ENCODE peak calls at places on chromosomes 2 and 18, in seven cellular contexts. L, P, Y, O, A, N and E are unnamed samples.

GRCh38 chr2:118090387-118091139 is 2.3 kb downstream of the INSIG2 start:
- DNase-seq in L (no peak), P (no peak), Y (no peak), O (no peak), A (no peak), N (no peak), E (no peak)

GRCh38 chr2:168494190-168494711 is 38.2 kb downstream of the CERS6 start:
- DNase-seq in L (no peak), P (no peak), Y (no peak), O (no peak), A (no peak), N (no peak), E (peak; percentile 35)

GRCh38 chr2:146986161-146986560 is 858.7 kb upstream of the ACVR2A start:
- DNase-seq in L (no peak), P (no peak), Y (no peak), O (no peak), A (no peak), N (no peak), E (no peak)

GRCh38 chr18:48800479-48800876 is 150.3 kb downstream of the SMAD7 start:
- DNase-seq in L (no peak), P (no peak), Y (no peak), O (no peak), A (no peak), N (no peak), E (no peak)

GRCh38 chr2:238168196-238168815 is 9.5 kb downstream of the ERFE start:
- DNase-seq in L (no peak), P (no peak), Y (no peak), O (no peak), A (no peak), N (no peak), E (peak; percentile 82)

GRCh38 chr18:6242004-6242403 is 172.7 kb downstream of the L3MBTL4 start:
- DNase-seq in L (no peak), P (no peak), Y (no peak), O (no peak), A (no peak), N (no peak), E (no peak)

GRCh38 chr18:60506682-60507081 is 134.1 kb upstream of the MC4R start:
- DNase-seq in L (no peak), P (no peak), Y (no peak), O (no peak), A (no peak), N (no peak), E (no peak)

GRCh38 chr2:23460983-23461382 is 76.0 kb downstream of the KLHL29 start:
- DNase-seq in L (no peak), P (no peak), Y (no peak), O (no peak), A (no peak), N (no peak), E (no peak)

GRCh38 chr2:37415128-37415817 is 70.8 kb downstream of the QPCT start:
- DNase-seq in L (no peak), P (no peak), Y (no peak), O (no peak), A (peak; percentile 32), N (no peak), E (peak; percentile 82)

GRCh38 chr2:224086226-224086911 is 47.3 kb upstream of the SERPINE2 start:
- DNase-seq in L (peak; percentile 27), P (no peak), Y (no peak), O (no peak), A (no peak), N (no peak), E (no peak)

GRCh38 chr2:10144771-10145518 is 22.4 kb downstream of the RRM2 start:
- DNase-seq in L (no peak), P (no peak), Y (no peak), O (no peak), A (no peak), N (no peak), E (no peak)